ENCODE peak calls at places on chromosomes 12 and 14, in seven cellular contexts. One of them, this sample, is unnamed.

GRCh38 chr12:132711169-132711843 is 664 bp downstream of the PGAM5 start:
- DNase-seq in stimulated activated CD8-positive, alpha-beta memory T cell treated with anti-CD3 and anti-CD28 coated beads, Interleukin-4, amount 100 ng/mL, for 1 hour: no peak
- DNase-seq in SHP77 treated with DMSO at 0.1 percent for 48 hours: no peak
- DNase-seq in stimulated activated CD4-positive, alpha-beta T cell treated with anti-CD3 and anti-CD28 coated beads, Interleukin-2, amount 100 ng/mL, for 48 hours: no peak
- DNase-seq in NCI-H460: no peak
- DNase-seq in HFFc6: no peak
- DNase-seq in AG09319: no peak
- DNase-seq in this sample: no peak

GRCh38 chr14:93304771-93305170 is 28.1 kb downstream of the BTBD7 start:
- DNase-seq in stimulated activated CD8-positive, alpha-beta memory T cell treated with anti-CD3 and anti-CD28 coated beads, Interleukin-4, amount 100 ng/mL, for 1 hour: no peak
- DNase-seq in SHP77 treated with DMSO at 0.1 percent for 48 hours: no peak
- DNase-seq in stimulated activated CD4-positive, alpha-beta T cell treated with anti-CD3 and anti-CD28 coated beads, Interleukin-2, amount 100 ng/mL, for 48 hours: no peak
- DNase-seq in NCI-H460: no peak
- DNase-seq in HFFc6: peak; percentile 29
- DNase-seq in AG09319: no peak
- DNase-seq in this sample: peak; percentile 56

GRCh38 chr12:108665608-108666202 is 32.0 kb upstream of the SELPLG start:
- DNase-seq in stimulated activated CD8-positive, alpha-beta memory T cell treated with anti-CD3 and anti-CD28 coated beads, Interleukin-4, amount 100 ng/mL, for 1 hour: no peak
- DNase-seq in SHP77 treated with DMSO at 0.1 percent for 48 hours: no peak
- DNase-seq in stimulated activated CD4-positive, alpha-beta T cell treated with anti-CD3 and anti-CD28 coated beads, Interleukin-2, amount 100 ng/mL, for 48 hours: no peak
- DNase-seq in NCI-H460: no peak
- DNase-seq in HFFc6: no peak
- DNase-seq in AG09319: no peak
- DNase-seq in this sample: no peak

GRCh38 chr14:31834616-31835015 is 242.5 kb upstream of the ARHGAP5 start:
- DNase-seq in stimulated activated CD8-positive, alpha-beta memory T cell treated with anti-CD3 and anti-CD28 coated beads, Interleukin-4, amount 100 ng/mL, for 1 hour: no peak
- DNase-seq in SHP77 treated with DMSO at 0.1 percent for 48 hours: peak; percentile 22
- DNase-seq in stimulated activated CD4-positive, alpha-beta T cell treated with anti-CD3 and anti-CD28 coated beads, Interleukin-2, amount 100 ng/mL, for 48 hours: no peak
- DNase-seq in NCI-H460: no peak
- DNase-seq in HFFc6: peak; percentile 6
- DNase-seq in AG09319: no peak
- DNase-seq in this sample: no peak

GRCh38 chr14:84064756-84065155 is 1465.2 kb upstream of the FLRT2 start:
- DNase-seq in stimulated activated CD8-positive, alpha-beta memory T cell treated with anti-CD3 and anti-CD28 coated beads, Interleukin-4, amount 100 ng/mL, for 1 hour: no peak
- DNase-seq in SHP77 treated with DMSO at 0.1 percent for 48 hours: no peak
- DNase-seq in stimulated activated CD4-positive, alpha-beta T cell treated with anti-CD3 and anti-CD28 coated beads, Interleukin-2, amount 100 ng/mL, for 48 hours: no peak
- DNase-seq in NCI-H460: no peak
- DNase-seq in HFFc6: no peak
- DNase-seq in AG09319: no peak
- DNase-seq in this sample: no peak

GRCh38 chr14:100653409-100653808 is 66.2 kb upstream of the BEGAIN start:
- DNase-seq in stimulated activated CD8-positive, alpha-beta memory T cell treated with anti-CD3 and anti-CD28 coated beads, Interleukin-4, amount 100 ng/mL, for 1 hour: no peak
- DNase-seq in SHP77 treated with DMSO at 0.1 percent for 48 hours: no peak
- DNase-seq in stimulated activated CD4-positive, alpha-beta T cell treated with anti-CD3 and anti-CD28 coated beads, Interleukin-2, amount 100 ng/mL, for 48 hours: peak; percentile 17
- DNase-seq in NCI-H460: no peak
- DNase-seq in HFFc6: no peak
- DNase-seq in AG09319: no peak
- DNase-seq in this sample: no peak

GRCh38 chr12:125300249-125300648 is 235.0 kb downstream of the AACS start:
- DNase-seq in stimulated activated CD8-positive, alpha-beta memory T cell treated with anti-CD3 and anti-CD28 coated beads, Interleukin-4, amount 100 ng/mL, for 1 hour: no peak
- DNase-seq in SHP77 treated with DMSO at 0.1 percent for 48 hours: no peak
- DNase-seq in stimulated activated CD4-positive, alpha-beta T cell treated with anti-CD3 and anti-CD28 coated beads, Interleukin-2, amount 100 ng/mL, for 48 hours: no peak
- DNase-seq in NCI-H460: no peak
- DNase-seq in HFFc6: no peak
- DNase-seq in AG09319: no peak
- DNase-seq in this sample: no peak

GRCh38 chr12:128823216-128823915 is 392 bp downstream of the SLC15A4 start:
- DNase-seq in stimulated activated CD8-positive, alpha-beta memory T cell treated with anti-CD3 and anti-CD28 coated beads, Interleukin-4, amount 100 ng/mL, for 1 hour: no peak
- DNase-seq in SHP77 treated with DMSO at 0.1 percent for 48 hours: no peak
- DNase-seq in stimulated activated CD4-positive, alpha-beta T cell treated with anti-CD3 and anti-CD28 coated beads, Interleukin-2, amount 100 ng/mL, for 48 hours: peak; percentile 9
- DNase-seq in NCI-H460: peak; percentile 4
- DNase-seq in HFFc6: no peak
- DNase-seq in AG09319: no peak
- DNase-seq in this sample: no peak

GRCh38 chr12:92170050-92170449 is 24.4 kb upstream of the BTG1 start:
- DNase-seq in stimulated activated CD8-positive, alpha-beta memory T cell treated with anti-CD3 and anti-CD28 coated beads, Interleukin-4, amount 100 ng/mL, for 1 hour: no peak
- DNase-seq in SHP77 treated with DMSO at 0.1 percent for 48 hours: no peak
- DNase-seq in stimulated activated CD4-positive, alpha-beta T cell treated with anti-CD3 and anti-CD28 coated beads, Interleukin-2, amount 100 ng/mL, for 48 hours: no peak
- DNase-seq in NCI-H460: peak; percentile 20
- DNase-seq in HFFc6: no peak
- DNase-seq in AG09319: no peak
- DNase-seq in this sample: no peak